ENCODE peak calls at places on chromosomes 16 and 17, in four cellular contexts. One of them, this sample, is unnamed.

GRCh38 chr16:88538366-88539060 is 31.7 kb upstream of the ZC3H18 start:
- DNase-seq in CD4-positive, CD25-positive, alpha-beta regulatory T cell: no peak
- DNase-seq in psoas muscle: peak
- DNase-seq in CD8-positive, alpha-beta memory T cell: no peak
- DNase-seq in this sample: no peak

GRCh38 chr17:80316927-80317705 is 56.5 kb downstream of the RNF213 start:
- DNase-seq in CD4-positive, CD25-positive, alpha-beta regulatory T cell: no peak
- DNase-seq in psoas muscle: no peak
- DNase-seq in CD8-positive, alpha-beta memory T cell: no peak
- DNase-seq in this sample: no peak

GRCh38 chr16:48157794-48158193 is 2.0 kb upstream of the ABCC12 start:
- DNase-seq in CD4-positive, CD25-positive, alpha-beta regulatory T cell: no peak
- DNase-seq in psoas muscle: no peak
- DNase-seq in CD8-positive, alpha-beta memory T cell: no peak
- DNase-seq in this sample: no peak

GRCh38 chr16:87165151-87165550 is 152.0 kb downstream of the C16orf95 start:
- DNase-seq in CD4-positive, CD25-positive, alpha-beta regulatory T cell: no peak
- DNase-seq in psoas muscle: no peak
- DNase-seq in CD8-positive, alpha-beta memory T cell: no peak
- DNase-seq in this sample: no peak

GRCh38 chr16:53457670-53458069 is 23.4 kb downstream of the RBL2 start:
- DNase-seq in CD4-positive, CD25-positive, alpha-beta regulatory T cell: peak
- DNase-seq in psoas muscle: no peak
- DNase-seq in CD8-positive, alpha-beta memory T cell: peak
- DNase-seq in this sample: peak

GRCh38 chr16:31886227-31886626 is 12.6 kb downstream of the ZNF267 start:
- DNase-seq in CD4-positive, CD25-positive, alpha-beta regulatory T cell: no peak
- DNase-seq in psoas muscle: no peak
- DNase-seq in CD8-positive, alpha-beta memory T cell: no peak
- DNase-seq in this sample: no peak

GRCh38 chr17:13952252-13952721 is 117.0 kb upstream of the COX10 start:
- DNase-seq in CD4-positive, CD25-positive, alpha-beta regulatory T cell: no peak
- DNase-seq in psoas muscle: no peak
- DNase-seq in CD8-positive, alpha-beta memory T cell: no peak
- DNase-seq in this sample: no peak

GRCh38 chr17:17506181-17506741 is 10.1 kb upstream of the RASD1 start:
- DNase-seq in CD4-positive, CD25-positive, alpha-beta regulatory T cell: no peak
- DNase-seq in psoas muscle: peak
- DNase-seq in CD8-positive, alpha-beta memory T cell: no peak
- DNase-seq in this sample: no peak

GRCh38 chr16:57479422-57480126 is 6.7 kb downstream of the DOK4 start:
- DNase-seq in CD4-positive, CD25-positive, alpha-beta regulatory T cell: no peak
- DNase-seq in psoas muscle: peak
- DNase-seq in CD8-positive, alpha-beta memory T cell: no peak
- DNase-seq in this sample: no peak

GRCh38 chr16:57271867-57272495 is 12.5 kb downstream of the PLLP start:
- DNase-seq in CD4-positive, CD25-positive, alpha-beta regulatory T cell: no peak
- DNase-seq in psoas muscle: peak
- DNase-seq in CD8-positive, alpha-beta memory T cell: no peak
- DNase-seq in this sample: no peak

GRCh38 chr16:65154321-65154720 is 32.5 kb upstream of the CDH11 start:
- DNase-seq in CD4-positive, CD25-positive, alpha-beta regulatory T cell: no peak
- DNase-seq in psoas muscle: no peak
- DNase-seq in CD8-positive, alpha-beta memory T cell: no peak
- DNase-seq in this sample: no peak

GRCh38 chr16:13014516-13014915 is 113.1 kb downstream of the SHISA9 start:
- DNase-seq in CD4-positive, CD25-positive, alpha-beta regulatory T cell: no peak
- DNase-seq in psoas muscle: no peak
- DNase-seq in CD8-positive, alpha-beta memory T cell: no peak
- DNase-seq in this sample: no peak

GRCh38 chr17:9195961-9196668 is 174.8 kb downstream of the NTN1 start:
- DNase-seq in CD4-positive, CD25-positive, alpha-beta regulatory T cell: no peak
- DNase-seq in psoas muscle: no peak
- DNase-seq in CD8-positive, alpha-beta memory T cell: no peak
- DNase-seq in this sample: no peak

GRCh38 chr16:85082553-85083050 is 29.7 kb downstream of the CIBAR2 start:
- DNase-seq in CD4-positive, CD25-positive, alpha-beta regulatory T cell: no peak
- DNase-seq in psoas muscle: peak
- DNase-seq in CD8-positive, alpha-beta memory T cell: no peak
- DNase-seq in this sample: peak

GRCh38 chr17:58232707-58233156 is 5.7 kb upstream of the LPO start:
- DNase-seq in CD4-positive, CD25-positive, alpha-beta regulatory T cell: no peak
- DNase-seq in psoas muscle: no peak
- DNase-seq in CD8-positive, alpha-beta memory T cell: no peak
- DNase-seq in this sample: peak

GRCh38 chr17:19011581-19011980 is 7.0 kb upstream of the FAM83G start:
- DNase-seq in CD4-positive, CD25-positive, alpha-beta regulatory T cell: no peak
- DNase-seq in psoas muscle: no peak
- DNase-seq in CD8-positive, alpha-beta memory T cell: no peak
- DNase-seq in this sample: no peak

GRCh38 chr17:57892820-57893595 is 43.2 kb upstream of the MRPS23 start:
- DNase-seq in CD4-positive, CD25-positive, alpha-beta regulatory T cell: no peak
- DNase-seq in psoas muscle: peak
- DNase-seq in CD8-positive, alpha-beta memory T cell: no peak
- DNase-seq in this sample: no peak

GRCh38 chr17:72363336-72363620 is 242.5 kb downstream of the SOX9 start:
- DNase-seq in CD4-positive, CD25-positive, alpha-beta regulatory T cell: no peak
- DNase-seq in psoas muscle: no peak
- DNase-seq in CD8-positive, alpha-beta memory T cell: no peak
- DNase-seq in this sample: no peak

GRCh38 chr16:9112844-9113186 is 21.4 kb downstream of the HAPSTR1 start:
- DNase-seq in CD4-positive, CD25-positive, alpha-beta regulatory T cell: no peak
- DNase-seq in psoas muscle: no peak
- DNase-seq in CD8-positive, alpha-beta memory T cell: no peak
- DNase-seq in this sample: no peak

GRCh38 chr17:62916684-62917571 is 49.1 kb upstream of the TANC2 start:
- DNase-seq in CD4-positive, CD25-positive, alpha-beta regulatory T cell: no peak
- DNase-seq in psoas muscle: no peak
- DNase-seq in CD8-positive, alpha-beta memory T cell: no peak
- DNase-seq in this sample: no peak

GRCh38 chr16:64180136-64180900 is 941.5 kb downstream of the CDH11 start:
- DNase-seq in CD4-positive, CD25-positive, alpha-beta regulatory T cell: no peak
- DNase-seq in psoas muscle: no peak
- DNase-seq in CD8-positive, alpha-beta memory T cell: no peak
- DNase-seq in this sample: no peak

GRCh38 chr16:2512920-2513404 is 790 bp upstream of the ATP6V0C start:
- DNase-seq in CD4-positive, CD25-positive, alpha-beta regulatory T cell: no peak
- DNase-seq in psoas muscle: no peak
- DNase-seq in CD8-positive, alpha-beta memory T cell: peak
- DNase-seq in this sample: no peak

GRCh38 chr17:1227917-1228751 is 42.1 kb upstream of the BHLHA9 start:
- DNase-seq in CD4-positive, CD25-positive, alpha-beta regulatory T cell: no peak
- DNase-seq in psoas muscle: peak
- DNase-seq in CD8-positive, alpha-beta memory T cell: no peak
- DNase-seq in this sample: peak

GRCh38 chr17:57889892-57890856 is 40.3 kb upstream of the MRPS23 start:
- DNase-seq in CD4-positive, CD25-positive, alpha-beta regulatory T cell: no peak
- DNase-seq in psoas muscle: peak
- DNase-seq in CD8-positive, alpha-beta memory T cell: no peak
- DNase-seq in this sample: no peak

GRCh38 chr17:45939398-45939797 is 45.0 kb downstream of the MAPT start:
- DNase-seq in CD4-positive, CD25-positive, alpha-beta regulatory T cell: no peak
- DNase-seq in psoas muscle: no peak
- DNase-seq in CD8-positive, alpha-beta memory T cell: no peak
- DNase-seq in this sample: no peak

GRCh38 chr17:69058165-69058564 is 2.6 kb downstream of the ABCA9 start:
- DNase-seq in CD4-positive, CD25-positive, alpha-beta regulatory T cell: no peak
- DNase-seq in psoas muscle: no peak
- DNase-seq in CD8-positive, alpha-beta memory T cell: no peak
- DNase-seq in this sample: no peak

GRCh38 chr16:74297296-74297665 is 667 bp downstream of the PSMD7 start:
- DNase-seq in CD4-positive, CD25-positive, alpha-beta regulatory T cell: peak
- DNase-seq in psoas muscle: peak
- DNase-seq in CD8-positive, alpha-beta memory T cell: peak
- DNase-seq in this sample: peak

GRCh38 chr16:20928774-20929411 is 28.3 kb downstream of the LYRM1 start:
- DNase-seq in CD4-positive, CD25-positive, alpha-beta regulatory T cell: no peak
- DNase-seq in psoas muscle: no peak
- DNase-seq in CD8-positive, alpha-beta memory T cell: no peak
- DNase-seq in this sample: peak

GRCh38 chr17:35063514-35064223 is at the start of gene RFFL:
- DNase-seq in CD4-positive, CD25-positive, alpha-beta regulatory T cell: peak
- DNase-seq in psoas muscle: peak
- DNase-seq in CD8-positive, alpha-beta memory T cell: peak
- DNase-seq in this sample: peak
- H3K4me3 ChIP-seq in CD4-positive, CD25-positive, alpha-beta regulatory T cell: peak
- H3K4me3 ChIP-seq in psoas muscle: peak
- H3K4me3 ChIP-seq in CD8-positive, alpha-beta memory T cell: peak
- H3K4me3 ChIP-seq in this sample: peak

GRCh38 chr17:78737332-78737731 is 44.7 kb downstream of the CYTH1 start:
- DNase-seq in CD4-positive, CD25-positive, alpha-beta regulatory T cell: no peak
- DNase-seq in psoas muscle: no peak
- DNase-seq in CD8-positive, alpha-beta memory T cell: no peak
- DNase-seq in this sample: no peak
- H3K4me3 ChIP-seq in CD4-positive, CD25-positive, alpha-beta regulatory T cell: peak
- H3K4me3 ChIP-seq in psoas muscle: peak
- H3K4me3 ChIP-seq in CD8-positive, alpha-beta memory T cell: peak
- H3K4me3 ChIP-seq in this sample: peak

DNA sequence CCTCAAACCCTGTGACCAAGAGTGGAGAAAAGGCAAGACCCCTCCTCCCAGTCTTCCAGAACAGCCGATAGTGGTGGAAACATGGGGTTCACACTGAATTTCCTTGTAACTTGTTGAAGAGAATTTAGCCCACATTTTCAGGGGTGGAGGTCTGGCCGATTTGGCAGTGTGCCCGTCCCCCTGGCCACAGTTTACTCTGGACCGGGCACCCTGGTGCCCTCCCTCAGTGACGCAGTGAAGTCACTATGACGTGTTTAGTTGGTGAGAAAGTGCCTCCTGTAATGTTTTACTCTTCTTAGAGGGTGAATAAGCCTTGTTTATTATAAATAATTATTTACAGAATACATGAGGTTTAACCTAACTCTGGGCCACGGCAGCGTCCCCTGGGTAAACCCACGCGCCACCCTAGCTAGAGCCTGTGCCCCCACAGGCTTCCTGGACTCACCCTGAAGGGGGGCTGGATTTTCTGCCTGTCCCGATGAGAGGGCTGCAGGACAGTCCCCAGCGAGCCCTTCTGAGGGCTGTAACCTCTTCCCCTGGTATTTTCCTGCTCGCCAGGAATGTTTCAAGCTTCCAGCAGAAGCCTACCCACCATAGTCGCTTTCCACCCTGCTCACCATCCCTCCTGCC is 316.9 kb downstream of the SEC14L1 start:
- DNase-seq in CD4-positive, CD25-positive, alpha-beta regulatory T cell: no peak
- DNase-seq in psoas muscle: no peak
- DNase-seq in CD8-positive, alpha-beta memory T cell: peak
- DNase-seq in this sample: no peak
- H3K4me3 ChIP-seq in CD4-positive, CD25-positive, alpha-beta regulatory T cell: peak
- H3K4me3 ChIP-seq in psoas muscle: no peak
- H3K4me3 ChIP-seq in CD8-positive, alpha-beta memory T cell: peak
- H3K4me3 ChIP-seq in this sample: peak

GRCh38 chr17:39663688-39664580 is 1.2 kb upstream of the TCAP start:
- DNase-seq in CD4-positive, CD25-positive, alpha-beta regulatory T cell: no peak
- DNase-seq in psoas muscle: peak
- DNase-seq in CD8-positive, alpha-beta memory T cell: no peak
- DNase-seq in this sample: no peak
- H3K4me3 ChIP-seq in CD4-positive, CD25-positive, alpha-beta regulatory T cell: no peak
- H3K4me3 ChIP-seq in psoas muscle: peak
- H3K4me3 ChIP-seq in CD8-positive, alpha-beta memory T cell: no peak
- H3K4me3 ChIP-seq in this sample: no peak

DNA sequence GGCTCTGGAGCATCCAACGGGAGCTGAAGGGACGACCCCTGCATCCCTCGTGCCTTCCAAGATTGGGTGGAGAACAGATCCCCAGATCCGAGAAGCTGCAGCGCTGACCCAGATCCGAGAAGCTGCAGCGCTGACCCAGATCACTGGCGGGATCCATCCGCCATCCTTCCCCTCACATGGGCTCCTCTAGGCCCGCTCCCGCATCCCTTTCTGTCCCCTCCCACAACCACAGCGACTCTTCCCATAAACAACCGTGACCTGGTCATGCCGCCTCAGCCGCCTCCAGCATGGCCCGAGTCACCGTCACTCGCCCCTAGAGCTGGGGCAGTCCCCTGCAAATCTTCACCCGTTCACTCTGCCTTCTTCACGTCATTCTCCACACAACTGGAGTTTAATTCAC is 124.9 kb downstream of the UTP18 start:
- DNase-seq in CD4-positive, CD25-positive, alpha-beta regulatory T cell: no peak
- DNase-seq in psoas muscle: no peak
- DNase-seq in CD8-positive, alpha-beta memory T cell: no peak
- DNase-seq in this sample: no peak
- H3K4me3 ChIP-seq in CD4-positive, CD25-positive, alpha-beta regulatory T cell: no peak
- H3K4me3 ChIP-seq in psoas muscle: no peak
- H3K4me3 ChIP-seq in CD8-positive, alpha-beta memory T cell: no peak
- H3K4me3 ChIP-seq in this sample: no peak

GRCh38 chr16:22205577-22206012 is 483 bp upstream of the EEF2K start:
- DNase-seq in CD4-positive, CD25-positive, alpha-beta regulatory T cell: no peak
- DNase-seq in psoas muscle: no peak
- DNase-seq in CD8-positive, alpha-beta memory T cell: no peak
- DNase-seq in this sample: no peak

GRCh38 chr16:22207715-22208360 is 1.8 kb downstream of the EEF2K start:
- DNase-seq in CD4-positive, CD25-positive, alpha-beta regulatory T cell: no peak
- DNase-seq in psoas muscle: no peak
- DNase-seq in CD8-positive, alpha-beta memory T cell: no peak
- DNase-seq in this sample: no peak

GRCh38 chr16:22204091-22204655 is 1.9 kb upstream of the EEF2K start:
- DNase-seq in CD4-positive, CD25-positive, alpha-beta regulatory T cell: no peak
- DNase-seq in psoas muscle: no peak
- DNase-seq in CD8-positive, alpha-beta memory T cell: no peak
- DNase-seq in this sample: no peak

GRCh38 chr16:22206013-22206846 is at the start of gene EEF2K:
- DNase-seq in CD4-positive, CD25-positive, alpha-beta regulatory T cell: peak
- DNase-seq in psoas muscle: peak
- DNase-seq in CD8-positive, alpha-beta memory T cell: peak
- DNase-seq in this sample: peak

DNA sequence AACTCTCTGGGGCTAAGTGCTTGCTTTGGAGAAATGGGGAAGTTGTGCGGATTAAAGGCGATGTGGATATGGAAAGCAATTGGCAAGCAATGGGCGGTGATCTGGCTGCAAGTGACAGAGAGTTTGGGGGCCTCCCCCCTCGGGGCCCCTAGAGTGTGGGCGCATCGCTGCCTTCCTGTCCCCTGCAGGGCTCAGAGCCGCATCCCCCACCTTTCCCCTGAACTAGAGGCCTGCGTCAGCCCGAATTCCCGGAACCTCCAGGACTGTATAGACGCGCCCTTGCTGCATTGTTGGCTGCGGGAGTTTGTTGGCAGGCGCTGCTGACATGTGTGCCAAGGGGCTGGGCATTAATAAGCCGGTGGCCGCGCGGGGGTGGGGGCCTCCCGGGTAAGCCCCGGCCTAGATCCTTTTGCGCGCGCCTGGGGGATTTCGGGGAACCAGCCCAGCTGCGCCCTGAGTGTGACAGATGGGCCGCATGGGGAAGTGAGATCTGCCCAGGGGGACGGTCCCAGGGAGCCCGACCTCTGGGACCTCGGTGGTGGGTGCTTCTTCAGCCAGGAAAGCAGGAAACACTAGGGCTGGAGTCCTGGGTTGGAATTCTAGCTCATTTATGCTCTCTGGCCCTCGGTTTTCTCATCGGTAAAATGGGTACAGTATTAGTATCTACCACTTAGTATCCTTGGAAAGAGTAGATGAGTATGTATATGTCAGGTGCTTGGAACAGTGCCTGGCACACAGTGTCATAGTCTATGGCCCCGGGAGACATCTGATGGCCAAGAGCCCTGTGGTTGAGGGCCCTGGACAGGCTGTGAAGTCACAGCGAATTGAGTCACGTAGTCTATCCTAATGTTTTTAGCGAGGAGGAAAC is 1.0 kb downstream of the EEF2K start:
- DNase-seq in CD4-positive, CD25-positive, alpha-beta regulatory T cell: peak
- DNase-seq in psoas muscle: peak
- DNase-seq in CD8-positive, alpha-beta memory T cell: peak
- DNase-seq in this sample: peak
- H3K4me3 ChIP-seq in CD4-positive, CD25-positive, alpha-beta regulatory T cell: peak
- H3K4me3 ChIP-seq in psoas muscle: peak
- H3K4me3 ChIP-seq in CD8-positive, alpha-beta memory T cell: peak
- H3K4me3 ChIP-seq in this sample: peak

This sample was measured in GM12865.